ENCODE peak calls at places on chromosomes 5 and 9, in four cellular contexts. D is K562, R is breast epithelium, W is NT2/D1. Y is an unnamed sample.

GRCh38 chr9:29449294-29449693 is 1876.0 kb upstream of the C9orf72 start:
- DNase-seq in D (no peak), R (no peak), W (no peak), Y (no peak)

GRCh38 chr5:56658972-56659371 is 156.4 kb upstream of the MAP3K1 start:
- DNase-seq in W (no peak), R (no peak), D (no peak), Y (no peak)

GRCh38 chr9:72442212-72442607 is 77.2 kb upstream of the ZFAND5 start:
- DNase-seq in R (no peak), D (no peak), W (no peak), Y (no peak)

GRCh38 chr9:4506490-4506889 is 16.2 kb downstream of the SLC1A1 start:
- DNase-seq in D (no peak), R (no peak), W (no peak), Y (no peak)

GRCh38 chr5:137566780-137567179 is 67.7 kb upstream of the SPOCK1 start:
- DNase-seq in W (no peak), R (no peak), D (no peak), Y (no peak)

GRCh38 chr9:95017062-95017461 is 290.6 kb downstream of the AOPEP start:
- DNase-seq in D (no peak), W (no peak), R (no peak), Y (no peak)

GRCh38 chr5:172840778-172841154 is 6.7 kb downstream of the ERGIC1 start:
- DNase-seq in D (no peak), W (no peak), R (no peak), Y (no peak)

GRCh38 chr5:15203376-15203775 is 296.6 kb upstream of the FBXL7 start:
- DNase-seq in W (no peak), D (no peak), R (no peak), Y (no peak)

GRCh38 chr5:20276959-20277263 is 288.9 kb upstream of the CDH18 start:
- DNase-seq in R (no peak), W (no peak), D (no peak), Y (no peak)

GRCh38 chr5:176446884-176447537 is 1.2 kb upstream of the FAF2 start:
- DNase-seq in W (no peak), D (peak; percentile 46), R (no peak), Y (no peak)

GRCh38 chr9:81317939-81318338 is 371.4 kb downstream of the TLE1 start:
- DNase-seq in W (no peak), R (no peak), D (no peak), Y (no peak)

GRCh38 chr5:113266227-113266912 is 168.4 kb downstream of the TSSK1B start:
- DNase-seq in D (no peak), W (no peak), R (no peak), Y (no peak)

GRCh38 chr9:4933177-4933576 is 51.9 kb upstream of the JAK2 start:
- DNase-seq in W (no peak), R (no peak), D (no peak), Y (no peak)

GRCh38 chr5:31711363-31711762 is 72.4 kb downstream of the PDZD2 start:
- DNase-seq in W (no peak), R (no peak), D (no peak), Y (no peak)

GRCh38 chr5:139875957-139876356 is 80.3 kb downstream of the PSD2 start:
- DNase-seq in D (no peak), W (no peak), R (no peak), Y (no peak)

GRCh38 chr5:27328480-27328879 is 290.1 kb upstream of the CDH9 start:
- DNase-seq in R (no peak), D (no peak), W (no peak), Y (no peak)

GRCh38 chr9:89675403-89675771 is 70.6 kb downstream of the GADD45G start:
- DNase-seq in D (no peak), W (no peak), R (no peak), Y (no peak)

GRCh38 chr9:89380437-89381307 is 62.4 kb downstream of the SECISBP2 start:
- DNase-seq in D (no peak), W (no peak), R (no peak), Y (no peak)

GRCh38 chr5:176853151-176853793 is 42.9 kb downstream of the UNC5A start:
- DNase-seq in D (no peak), R (no peak), W (no peak), Y (no peak)

GRCh38 chr5:122921826-122922225 is 76.4 kb downstream of the SNX24 start:
- DNase-seq in W (no peak), D (no peak), R (no peak), Y (no peak)

GRCh38 chr5:87433945-87434344 is 21.2 kb upstream of the CCNH start:
- DNase-seq in W (no peak), D (no peak), R (no peak), Y (no peak)

GRCh38 chr5:33595303-33595702 is 154.5 kb downstream of the TARS1 start:
- DNase-seq in W (no peak), R (no peak), D (peak; percentile 2), Y (no peak)

GRCh38 chr9:2634818-2635217 is 13.2 kb downstream of the VLDLR start:
- DNase-seq in W (no peak), D (no peak), R (no peak), Y (no peak)

GRCh38 chr9:88534456-88535225 is at the start of gene NXNL2:
- DNase-seq in D (peak; percentile 75), R (peak; percentile 71), W (peak; percentile 89), Y (peak; percentile 7)

GRCh38 chr5:57527875-57528274 is 45.3 kb upstream of the ACTBL2 start:
- DNase-seq in D (no peak), R (no peak), W (no peak), Y (no peak)

GRCh38 chr5:157575096-157575872 is at the start of gene ADAM19:
- DNase-seq in W (peak; percentile 8), R (no peak), D (peak; percentile 53), Y (peak; percentile 23)

GRCh38 chr9:88951143-88951542 is 40.1 kb upstream of the S1PR3 start:
- DNase-seq in R (no peak), W (no peak), D (no peak), Y (no peak)

GRCh38 chr5:6583049-6583880 is 49.6 kb downstream of the NSUN2 start:
- DNase-seq in D (peak; percentile 54), R (no peak), W (no peak), Y (no peak)

GRCh38 chr5:37838933-37839341 is 904 bp downstream of the GDNF start:
- DNase-seq in D (no peak), W (no peak), R (no peak), Y (no peak)
- H3K4me1 ChIP-seq in D (peaks cover 31% of the 10 kb centered on the region), W (peaks cover 2% of the 10 kb centered on the region), R (no peaks in the 10 kb centered on the region), Y (peaks cover 13% of the 10 kb centered on the region)

GRCh38 chr9:131279196-131279926 is 3.1 kb upstream of the FAM78A start:
- DNase-seq in R (no peak), W (no peak), D (peak; percentile 67), Y (no peak)
- H3K27me3 ChIP-seq in R (peaks cover 25% of the 10 kb centered on the region), W (peaks cover 37% of the 10 kb centered on the region), D (peaks cover 13% of the 10 kb centered on the region), Y (no peaks in the 10 kb centered on the region)

DNA sequence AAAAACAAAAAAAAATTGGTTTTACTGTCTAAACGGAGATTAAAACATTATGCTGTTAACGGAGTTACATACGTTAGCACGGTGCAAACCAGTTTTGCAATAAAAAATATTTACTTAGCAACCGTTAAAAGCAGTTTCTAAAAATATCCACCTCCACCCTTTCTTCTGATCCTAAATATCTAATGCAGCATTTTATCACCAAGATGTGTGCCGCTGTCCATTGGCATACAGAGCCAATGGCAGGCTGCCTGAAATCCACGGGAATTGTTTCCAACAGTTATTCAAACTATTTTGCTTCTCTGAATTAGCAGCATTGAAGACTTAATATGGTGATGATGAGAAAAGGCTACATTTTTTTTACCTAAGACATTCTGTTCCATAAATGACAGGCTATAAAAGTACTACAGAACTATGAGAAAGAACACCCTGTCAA is 61.6 kb downstream of the CSNK1A1 start:
- DNase-seq in D (no peak), W (no peak), R (peak; percentile 77), Y (no peak)
- H3K4me1 ChIP-seq in D (peaks cover 7% of the 10 kb centered on the region), W (no peaks in the 10 kb centered on the region), R (peaks cover 11% of the 10 kb centered on the region), Y (no peaks in the 10 kb centered on the region)

DNA sequence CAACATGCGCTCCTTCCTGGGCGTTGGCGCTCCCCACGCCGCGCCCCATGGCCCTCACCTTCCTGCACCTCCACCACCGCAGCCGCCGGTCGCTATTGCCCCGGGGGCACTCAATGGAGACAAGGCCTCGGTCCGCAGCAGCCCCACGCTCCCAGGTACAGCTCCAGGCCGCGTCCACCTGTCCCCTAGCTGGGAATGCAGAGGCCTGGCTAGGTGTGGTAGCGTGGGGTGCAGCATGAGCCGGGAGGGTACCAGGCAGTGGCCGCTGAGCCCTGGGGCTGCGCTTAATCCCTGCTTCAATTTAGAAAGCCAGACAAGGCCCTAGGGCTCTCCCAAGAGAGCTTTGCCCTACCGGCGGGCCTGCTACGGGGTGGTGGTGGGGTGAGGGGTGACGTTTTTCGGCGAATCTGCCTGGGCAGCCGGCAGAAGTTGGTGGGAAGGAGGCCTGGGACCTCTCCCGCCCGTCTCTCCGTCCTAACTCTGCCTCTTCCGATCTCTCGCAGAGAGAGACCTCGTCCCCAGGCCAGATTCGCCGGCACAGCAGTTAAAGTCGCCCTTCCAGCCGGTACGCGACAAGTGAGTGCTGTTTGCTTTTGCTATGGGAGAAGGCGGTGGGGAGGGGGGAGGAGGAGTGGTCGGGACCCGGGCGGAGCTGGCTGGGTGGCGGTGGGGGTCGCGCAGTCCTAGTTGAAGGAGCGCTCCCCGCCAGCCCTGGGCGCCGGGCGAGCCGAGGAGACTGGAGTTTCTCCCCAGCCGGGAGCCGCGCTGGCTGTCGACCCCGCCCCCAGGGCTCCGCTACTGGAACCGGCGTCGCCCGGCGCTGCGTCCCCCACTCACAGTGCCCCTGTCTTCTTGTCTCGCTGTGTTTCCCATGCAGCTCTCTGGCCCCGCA is 4.7 kb downstream of the IRX1 start:
- DNase-seq in D (no peak), R (no peak), W (no peak), Y (no peak)
- H3K27me3 ChIP-seq in D (peaks cover 75% of the 10 kb centered on the region), R (peaks cover 62% of the 10 kb centered on the region), W (peaks cover 66% of the 10 kb centered on the region), Y (peaks cover 6% of the 10 kb centered on the region)

GRCh38 chr5:98786178-98786853 is 12.9 kb downstream of the RGMB start:
- DNase-seq in W (no peak), D (no peak), R (no peak), Y (no peak)
- H3K4me1 ChIP-seq in W (no peaks in the 10 kb centered on the region), D (no peaks in the 10 kb centered on the region), R (peaks cover 9% of the 10 kb centered on the region), Y (no peaks in the 10 kb centered on the region)

GRCh38 chr9:34576943-34577634 is 12.4 kb downstream of the CNTFR start:
- DNase-seq in W (no peak), D (no peak), R (no peak), Y (no peak)
- H3K27me3 ChIP-seq in W (peaks cover 27% of the 10 kb centered on the region), D (peaks cover 66% of the 10 kb centered on the region), R (peaks cover 15% of the 10 kb centered on the region), Y (peaks cover 18% of the 10 kb centered on the region)

DNA sequence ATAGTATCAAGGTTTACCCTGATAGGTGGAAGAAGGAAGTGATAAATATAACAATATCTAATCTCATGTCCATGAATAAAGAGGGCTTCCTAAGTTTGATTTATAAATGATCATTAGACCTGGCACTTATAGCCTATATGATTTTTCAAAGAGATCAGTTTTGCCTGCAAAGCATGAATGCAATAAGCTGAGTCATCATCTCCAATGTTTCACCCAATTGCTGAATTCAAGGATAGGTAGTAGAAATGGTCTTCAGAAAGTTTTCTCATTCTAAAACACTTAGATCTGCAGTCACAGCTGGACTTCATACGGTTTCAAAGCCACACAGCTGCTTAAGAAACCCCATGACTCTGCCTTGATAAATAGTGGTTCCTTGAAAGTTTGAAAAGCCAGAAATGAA is 1722.8 kb downstream of the MAT2B start:
- DNase-seq in D (no peak), W (no peak), R (no peak), Y (no peak)
- H3K4me1 ChIP-seq in D (no peaks in the 10 kb centered on the region), W (no peaks in the 10 kb centered on the region), R (no peaks in the 10 kb centered on the region), Y (no peaks in the 10 kb centered on the region)